ENCODE peak calls at places on chromosomes 5 and 9, in nine cellular contexts. U, K, Y, X, L, J, O, G and V are unnamed samples.

GRCh38 chr5:157324237-157324636 is 58.3 kb downstream of the CYFIP2 start:
- DNase-seq in G (no peak), X (no peak), L (no peak), O (no peak), Y (no peak), U (no peak), J (no peak), K (peak), V (no peak)

GRCh38 chr9:136684799-136685198 is 2.5 kb downstream of the AGPAT2 start:
- DNase-seq in Y (no peak), L (no peak), K (no peak), O (no peak), U (no peak), G (no peak), J (no peak), X (no peak), V (no peak)

GRCh38 chr9:18747590-18747989 is 273.6 kb downstream of the ADAMTSL1 start:
- DNase-seq in U (no peak), L (peak), Y (no peak), G (no peak), O (no peak), K (no peak), J (no peak), X (peak), V (no peak)

GRCh38 chr5:150339165-150339564 is 18.3 kb upstream of the TCOF1 start:
- DNase-seq in K (no peak), X (no peak), O (no peak), L (no peak), J (no peak), Y (no peak), G (no peak), U (no peak), V (no peak)

GRCh38 chr5:91288517-91288916 is 94.6 kb downstream of the ARRDC3 start:
- DNase-seq in J (no peak), Y (no peak), O (no peak), L (no peak), K (no peak), X (no peak), G (no peak), U (no peak), V (no peak)

GRCh38 chr9:5778799-5779198 is 54.1 kb downstream of the ERMP1 start:
- DNase-seq in J (no peak), O (no peak), L (no peak), X (no peak), Y (no peak), U (no peak), G (no peak), K (no peak), V (no peak)

GRCh38 chr5:64929833-64930232 is 161.1 kb downstream of the CWC27 start:
- DNase-seq in U (no peak), L (no peak), K (no peak), G (no peak), O (no peak), J (no peak), X (no peak), Y (no peak), V (no peak)

GRCh38 chr5:34682926-34683623 is 26.9 kb downstream of the RAI14 start:
- DNase-seq in J (no peak), U (peak), L (no peak), G (no peak), Y (peak), X (no peak), K (no peak), O (no peak), V (no peak)

GRCh38 chr5:177154003-177154643 is 20.6 kb downstream of the NSD1 start:
- DNase-seq in J (no peak), Y (peak), K (no peak), O (no peak), X (no peak), U (no peak), L (peak), G (no peak), V (peak)

DNA sequence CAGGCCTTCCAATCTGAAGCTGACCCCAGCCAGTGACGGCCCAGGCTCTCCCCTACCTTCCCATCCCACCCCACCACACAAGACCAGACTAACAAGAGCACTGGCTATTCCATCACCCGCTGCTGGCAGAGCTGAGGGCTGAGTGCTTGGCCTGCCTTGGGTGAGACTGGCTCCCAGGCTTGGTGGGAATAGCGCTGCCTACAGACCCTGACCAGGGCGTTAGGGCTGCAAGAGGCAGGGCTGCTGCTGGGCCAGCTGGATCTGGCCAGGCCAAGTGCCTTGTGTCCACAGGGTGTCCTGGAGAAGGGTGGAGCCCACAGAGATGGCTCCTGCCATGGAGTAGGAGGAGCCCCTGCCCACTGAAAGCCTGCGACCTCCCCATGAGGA is 31.6 kb upstream of the ANGPTL2 start:
- DNase-seq in J (no peak), L (peak), O (no peak), G (no peak), U (no peak), X (no peak), K (no peak), Y (no peak), V (no peak)
- H3K4me3 ChIP-seq in J (no peak), L (no peak), O (no peak), G (no peak), U (no peak), X (peak), K (no peak), Y (no peak), V (no peak)

GRCh38 chr5:143395638-143396352 is 7.7 kb downstream of the NR3C1 start:
- DNase-seq in L (no peak), O (no peak), Y (peak), J (no peak), G (no peak), X (no peak), K (no peak), U (peak), V (no peak)
- H3K4me3 ChIP-seq in L (no peak), O (peak), Y (no peak), J (no peak), G (peak), X (peak), K (no peak), U (peak), V (peak)

GRCh38 chr5:87653242-87653641 is 240.5 kb upstream of the CCNH start:
- DNase-seq in J (no peak), U (no peak), X (no peak), L (no peak), Y (no peak), K (no peak), G (no peak), O (no peak), V (no peak)
- H3K4me3 ChIP-seq in J (no peak), U (no peak), X (no peak), L (no peak), Y (no peak), K (no peak), G (no peak), O (no peak), V (no peak)

GRCh38 chr5:181168595-181169118 is 21.3 kb downstream of the OR2V2 start:
- DNase-seq in O (no peak), L (no peak), K (no peak), J (no peak), Y (no peak), X (no peak), U (no peak), G (no peak), V (no peak)

GRCh38 chr5:181171782-181172181 is 24.4 kb downstream of the OR2V2 start:
- DNase-seq in G (no peak), U (no peak), L (no peak), X (no peak), K (no peak), O (no peak), J (no peak), Y (no peak), V (no peak)

GRCh38 chr5:181167814-181168488 is 20.6 kb downstream of the OR2V2 start:
- DNase-seq in X (no peak), L (peak), U (peak), J (no peak), O (no peak), G (no peak), Y (no peak), K (no peak), V (peak)

GRCh38 chr5:181170996-181171395 is 23.6 kb downstream of the OR2V2 start:
- DNase-seq in U (no peak), K (no peak), O (no peak), G (no peak), J (no peak), L (no peak), X (no peak), Y (no peak), V (peak)

GRCh38 chr5:181170237-181170830 is 22.9 kb downstream of the OR2V2 start:
- DNase-seq in L (peak), J (no peak), G (no peak), U (no peak), K (no peak), Y (no peak), X (no peak), O (no peak), V (peak)
- H3K4me3 ChIP-seq in L (peak), J (no peak), G (no peak), U (peak), K (no peak), Y (peak), X (no peak), O (no peak), V (peak)

GRCh38 chr5:168268949-168269943 is 22.2 kb upstream of the WWC1 start:
- DNase-seq in G (peak), U (peak), O (peak), L (peak), J (peak), K (peak), Y (peak), X (peak), V (peak)
- H3K4me3 ChIP-seq in G (no peak), U (peak), O (peak), L (peak), J (no peak), K (no peak), Y (peak), X (peak), V (peak)